ENCODE peak calls at places on chromosome 1, in four cellular contexts. One of them, this sample, is unnamed.

GRCh38 chr1:17274186-17275170 is 25.6 kb downstream of the PADI3 start:
- DNase-seq in GM12878: peak
- DNase-seq in A549: peak
- DNase-seq in K562: peak
- DNase-seq in this sample: peak

GRCh38 chr1:87644500-87645245 is 316.0 kb downstream of the LMO4 start:
- DNase-seq in GM12878: no peak
- DNase-seq in A549: no peak
- DNase-seq in K562: no peak
- DNase-seq in this sample: no peak

GRCh38 chr1:202237052-202237451 is 43.5 kb downstream of the LGR6 start:
- DNase-seq in GM12878: no peak
- DNase-seq in K562: peak
- DNase-seq in A549: peak
- DNase-seq in this sample: peak

GRCh38 chr1:201551877-201552731 is 13.2 kb downstream of the NAV1 start:
- DNase-seq in GM12878: no peak
- DNase-seq in A549: peak
- DNase-seq in K562: peak
- DNase-seq in this sample: no peak

GRCh38 chr1:169873582-169874200 is 20.0 kb downstream of the SCYL3 start:
- DNase-seq in A549: no peak
- DNase-seq in GM12878: no peak
- DNase-seq in K562: no peak
- DNase-seq in this sample: no peak

GRCh38 chr1:15703562-15703961 is 19.4 kb downstream of the PLEKHM2 start:
- DNase-seq in A549: no peak
- DNase-seq in GM12878: no peak
- DNase-seq in K562: no peak
- DNase-seq in this sample: no peak

GRCh38 chr1:226100436-226101347 is 38.2 kb downstream of the H3-3A start:
- DNase-seq in K562: no peak
- DNase-seq in A549: peak
- DNase-seq in GM12878: no peak
- DNase-seq in this sample: no peak

GRCh38 chr1:72062584-72062983 is 219.8 kb downstream of the NEGR1 start:
- DNase-seq in K562: no peak
- DNase-seq in A549: no peak
- DNase-seq in GM12878: no peak
- DNase-seq in this sample: no peak

GRCh38 chr1:183635112-183635605 is 424 bp downstream of the ARPC5 start:
- DNase-seq in GM12878: no peak
- DNase-seq in K562: peak
- DNase-seq in A549: peak
- DNase-seq in this sample: no peak

GRCh38 chr1:183281039-183281438 is 95.0 kb downstream of the LAMC2 start:
- DNase-seq in A549: no peak
- DNase-seq in GM12878: no peak
- DNase-seq in K562: no peak
- DNase-seq in this sample: no peak

GRCh38 chr1:20348326-20348910 is 57.7 kb downstream of the VWA5B1 start:
- DNase-seq in GM12878: no peak
- DNase-seq in A549: no peak
- DNase-seq in K562: no peak
- DNase-seq in this sample: no peak

GRCh38 chr1:153777648-153778047 is 2.4 kb downstream of the SLC27A3 start:
- DNase-seq in A549: no peak
- DNase-seq in K562: no peak
- DNase-seq in GM12878: no peak
- DNase-seq in this sample: no peak

GRCh38 chr1:64516301-64516700 is 46.4 kb downstream of the CACHD1 start:
- DNase-seq in A549: no peak
- DNase-seq in GM12878: no peak
- DNase-seq in K562: no peak
- DNase-seq in this sample: no peak

GRCh38 chr1:8627728-8628127 is 189.7 kb downstream of the RERE start:
- DNase-seq in GM12878: no peak
- DNase-seq in K562: no peak
- DNase-seq in A549: no peak
- DNase-seq in this sample: no peak

GRCh38 chr1:85544689-85545203 is 35.8 kb upstream of the CCN1 start:
- DNase-seq in GM12878: no peak
- DNase-seq in A549: no peak
- DNase-seq in K562: no peak
- DNase-seq in this sample: peak
- TF ChIP-seq POLR2AphosphoS2 in GM12878: no peak
- TF ChIP-seq POLR2AphosphoS2 in A549: no peak
- TF ChIP-seq POLR2AphosphoS2 in K562: no peak
- TF ChIP-seq POLR2AphosphoS2 in this sample: no peak

DNA sequence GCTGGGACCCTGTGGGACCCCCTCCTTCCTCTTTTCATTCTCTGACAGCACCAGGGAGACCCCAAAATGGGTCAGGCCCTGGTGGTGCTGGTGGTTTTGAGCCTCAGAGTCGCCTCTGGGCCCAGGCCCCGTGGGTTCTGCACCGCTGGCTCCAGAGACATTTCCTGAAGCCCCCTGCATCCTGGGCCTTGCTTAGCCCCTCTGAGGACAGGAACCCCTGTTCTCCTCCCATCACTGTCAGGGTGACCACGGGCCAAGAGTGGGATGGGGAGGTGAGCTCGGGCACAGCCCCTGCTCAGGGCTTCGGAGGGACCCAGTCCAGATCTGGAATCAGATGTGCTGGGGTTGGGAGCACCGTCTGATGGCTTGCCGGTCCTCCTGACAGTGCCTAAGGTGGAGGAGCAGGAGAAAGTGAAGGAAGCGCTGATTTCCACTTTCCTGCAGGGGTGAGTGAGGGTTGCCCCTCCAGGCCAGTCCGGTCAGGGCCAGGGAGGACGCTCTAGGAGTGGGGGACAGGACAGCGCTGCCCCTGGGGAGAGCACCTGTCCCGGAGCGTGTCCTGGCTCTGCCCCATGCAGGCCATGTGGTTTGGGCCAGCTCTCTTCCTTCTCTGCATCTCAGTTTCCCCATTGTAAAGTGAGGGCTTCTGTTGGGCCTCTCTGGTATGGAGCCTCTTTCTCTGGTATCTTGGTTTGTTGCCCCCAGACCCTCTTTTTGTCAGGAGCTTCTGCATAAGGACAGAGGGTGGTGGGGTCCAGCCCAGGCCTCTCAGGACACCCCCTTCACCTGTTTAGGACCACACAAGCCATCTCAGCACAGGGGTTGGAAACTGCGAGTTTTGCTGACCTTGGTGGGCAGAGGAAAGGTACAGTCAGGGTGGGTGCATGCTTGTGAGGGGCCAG is 71.0 kb downstream of the TRIM11 start:
- DNase-seq in GM12878: no peak
- DNase-seq in A549: no peak
- DNase-seq in K562: no peak
- DNase-seq in this sample: no peak
- TF ChIP-seq POLR2AphosphoS2 in GM12878: no peak
- TF ChIP-seq POLR2AphosphoS2 in A549: no peak
- TF ChIP-seq POLR2AphosphoS2 in K562: no peak
- TF ChIP-seq POLR2AphosphoS2 in this sample: no peak

GRCh38 chr1:150257624-150258274 is at the start of gene CA14:
- DNase-seq in K562: no peak
- DNase-seq in A549: no peak
- DNase-seq in GM12878: no peak
- DNase-seq in this sample: no peak
- TF ChIP-seq POLR2AphosphoS2 in K562: no peak
- TF ChIP-seq POLR2AphosphoS2 in A549: no peak
- TF ChIP-seq POLR2AphosphoS2 in GM12878: no peak
- TF ChIP-seq POLR2AphosphoS2 in this sample: no peak

GRCh38 chr1:100799548-100799947 is 80.0 kb downstream of the VCAM1 start:
- DNase-seq in GM12878: no peak
- DNase-seq in K562: no peak
- DNase-seq in A549: no peak
- DNase-seq in this sample: no peak
- TF ChIP-seq POLR2AphosphoS2 in GM12878: no peak
- TF ChIP-seq POLR2AphosphoS2 in K562: no peak
- TF ChIP-seq POLR2AphosphoS2 in A549: no peak
- TF ChIP-seq POLR2AphosphoS2 in this sample: no peak

DNA sequence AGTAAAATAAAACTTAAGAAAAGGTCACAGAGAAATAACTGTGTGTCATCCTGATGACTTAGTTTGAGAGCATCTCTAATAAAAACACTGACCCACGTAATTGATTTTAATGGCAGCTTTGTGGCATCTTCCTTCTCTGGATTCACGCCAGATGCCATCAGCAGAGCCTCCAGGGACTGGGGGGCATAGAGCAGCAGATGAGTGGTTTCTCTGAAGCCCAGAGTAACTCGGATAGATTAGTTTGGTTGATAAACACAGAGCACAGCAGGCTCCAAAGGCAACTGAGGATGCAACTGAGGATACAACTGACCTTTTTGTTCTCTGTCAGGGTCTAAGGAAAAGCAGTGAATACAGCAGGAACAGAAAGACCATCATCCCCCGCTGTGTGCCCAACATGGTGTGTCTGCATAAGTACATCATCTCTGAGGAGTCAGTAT is 180.8 kb downstream of the RPS6KC1 start:
- DNase-seq in K562: no peak
- DNase-seq in GM12878: no peak
- DNase-seq in A549: no peak
- DNase-seq in this sample: no peak
- TF ChIP-seq POLR2AphosphoS2 in K562: no peak
- TF ChIP-seq POLR2AphosphoS2 in GM12878: no peak
- TF ChIP-seq POLR2AphosphoS2 in A549: no peak
- TF ChIP-seq POLR2AphosphoS2 in this sample: no peak

GRCh38 chr1:3053366-3053980 is 15.5 kb upstream of the PRDM16 start:
- DNase-seq in A549: no peak
- DNase-seq in K562: no peak
- DNase-seq in GM12878: no peak
- DNase-seq in this sample: no peak
- TF ChIP-seq POLR2AphosphoS2 in A549: no peak
- TF ChIP-seq POLR2AphosphoS2 in K562: no peak
- TF ChIP-seq POLR2AphosphoS2 in GM12878: no peak
- TF ChIP-seq POLR2AphosphoS2 in this sample: no peak